ENCODE peak calls at places on chromosomes 11 and 22, in nine cellular contexts. C is A549, Z is lower leg skin, Y is uterus, V is sigmoid colon, T is transverse colon, F is adrenal gland, B is GM12878, R is IMR-90. E is an unnamed sample.

GRCh38 chr11:36469881-36470802 is 39.9 kb downstream of the TRAF6 start:
- DNase-seq in Y (no peak), V (no peak), F (no peak), Z (no peak), R (peak; percentile 74), C (no peak), B (no peak), T (no peak), E (no peak)

GRCh38 chr22:17580461-17581031 is 17.2 kb downstream of the SLC25A18 start:
- DNase-seq in C (no peak), Y (no peak), B (no peak), R (no peak), V (no peak), Z (no peak), F (no peak), T (no peak), E (no peak)

GRCh38 chr11:72220696-72221363 is 3.7 kb upstream of the INPPL1 start:
- DNase-seq in R (no peak), T (no peak), F (peak; percentile 20), B (no peak), C (no peak), Z (peak; percentile 63), Y (no peak), V (no peak), E (no peak)

GRCh38 chr11:83971063-83971462 is 684.9 kb upstream of the CCDC90B start:
- DNase-seq in R (peak; percentile 0), B (peak; percentile 11), T (no peak), V (no peak), F (peak; percentile 31), C (no peak), Z (no peak), Y (no peak), E (no peak)

GRCh38 chr22:48473202-48473601 is 1354.5 kb downstream of the BRD1 start:
- DNase-seq in B (no peak), T (no peak), Y (no peak), F (no peak), V (no peak), R (no peak), C (no peak), Z (peak; percentile 57), E (no peak)

GRCh38 chr11:6022954-6023353 is 7.6 kb downstream of the OR56A1 start:
- DNase-seq in T (no peak), V (no peak), Z (no peak), R (peak; percentile 43), F (peak; percentile 33), B (peak; percentile 5), Y (no peak), C (peak; percentile 13), E (no peak)

GRCh38 chr11:35303596-35304392 is 115.6 kb downstream of the SLC1A2 start:
- DNase-seq in B (no peak), Z (peak; percentile 92), Y (peak; percentile 77), R (peak; percentile 79), C (peak; percentile 55), T (peak; percentile 50), F (peak; percentile 51), V (peak; percentile 94), E (no peak)

GRCh38 chr11:63375434-63375833 is 5.8 kb downstream of the SLC22A9 start:
- DNase-seq in F (no peak), Z (no peak), B (no peak), Y (no peak), R (no peak), C (no peak), T (no peak), V (no peak), E (no peak)

GRCh38 chr11:2300936-2301630 is 635 bp downstream of the C11orf21 start:
- DNase-seq in V (no peak), R (no peak), C (no peak), T (no peak), F (no peak), Z (peak; percentile 84), Y (no peak), B (no peak), E (no peak)

GRCh38 chr11:16097543-16097942 is 258.8 kb downstream of the SOX6 start:
- DNase-seq in Y (no peak), R (no peak), V (no peak), F (no peak), B (no peak), Z (no peak), T (peak; percentile 10), C (no peak), E (no peak)

GRCh38 chr11:6061475-6061874 is 30.9 kb upstream of the OR56A1 start:
- DNase-seq in F (no peak), T (no peak), R (no peak), Y (no peak), Z (no peak), C (no peak), V (no peak), B (no peak), E (no peak)

GRCh38 chr11:8429483-8429882 is 164.5 kb downstream of the STK33 start:
- DNase-seq in B (no peak), F (no peak), V (no peak), Y (no peak), T (no peak), C (no peak), Z (no peak), R (no peak), E (no peak)

GRCh38 chr11:9573775-9574555 is 495 bp downstream of the WEE1 start:
- DNase-seq in C (peak; percentile 32), R (no peak), Z (peak; percentile 87), Y (peak; percentile 42), T (peak; percentile 32), F (no peak), B (no peak), V (no peak), E (no peak)

GRCh38 chr11:130554241-130555055 is 106.0 kb downstream of the ADAMTS15 start:
- DNase-seq in B (no peak), R (peak; percentile 44), Y (no peak), C (no peak), V (no peak), F (no peak), T (no peak), Z (no peak), E (no peak)

GRCh38 chr11:109798521-109798920 is 294.7 kb upstream of the ZC3H12C start:
- DNase-seq in F (no peak), Y (no peak), V (no peak), C (no peak), R (peak; percentile 5), T (no peak), B (no peak), Z (no peak), E (no peak)

GRCh38 chr11:46121328-46121723 is at the start of gene PHF21A:
- DNase-seq in B (no peak), C (peak; percentile 79), R (peak; percentile 93), Y (peak; percentile 91), V (peak; percentile 95), F (peak; percentile 91), T (peak; percentile 92), Z (peak; percentile 97), E (peak; percentile 93)

GRCh38 chr11:46119352-46120216 is 1.7 kb downstream of the PHF21A start:
- DNase-seq in C (no peak), T (peak; percentile 59), R (peak; percentile 74), B (no peak), V (peak; percentile 73), Z (no peak), Y (peak; percentile 51), F (peak; percentile 73), E (no peak)

GRCh38 chr11:46120361-46120710 is 918 bp downstream of the PHF21A start:
- DNase-seq in T (peak; percentile 29), Y (peak; percentile 40), B (no peak), V (peak; percentile 65), F (peak; percentile 43), R (no peak), C (peak; percentile 8), Z (no peak), E (no peak)

GRCh38 chr11:46121724-46122477 is 647 bp upstream of the PHF21A start:
- DNase-seq in R (peak; percentile 95), F (peak; percentile 85), Y (peak; percentile 77), C (peak; percentile 65), Z (peak; percentile 94), T (peak; percentile 85), V (peak; percentile 91), B (no peak), E (peak; percentile 62)

DNA sequence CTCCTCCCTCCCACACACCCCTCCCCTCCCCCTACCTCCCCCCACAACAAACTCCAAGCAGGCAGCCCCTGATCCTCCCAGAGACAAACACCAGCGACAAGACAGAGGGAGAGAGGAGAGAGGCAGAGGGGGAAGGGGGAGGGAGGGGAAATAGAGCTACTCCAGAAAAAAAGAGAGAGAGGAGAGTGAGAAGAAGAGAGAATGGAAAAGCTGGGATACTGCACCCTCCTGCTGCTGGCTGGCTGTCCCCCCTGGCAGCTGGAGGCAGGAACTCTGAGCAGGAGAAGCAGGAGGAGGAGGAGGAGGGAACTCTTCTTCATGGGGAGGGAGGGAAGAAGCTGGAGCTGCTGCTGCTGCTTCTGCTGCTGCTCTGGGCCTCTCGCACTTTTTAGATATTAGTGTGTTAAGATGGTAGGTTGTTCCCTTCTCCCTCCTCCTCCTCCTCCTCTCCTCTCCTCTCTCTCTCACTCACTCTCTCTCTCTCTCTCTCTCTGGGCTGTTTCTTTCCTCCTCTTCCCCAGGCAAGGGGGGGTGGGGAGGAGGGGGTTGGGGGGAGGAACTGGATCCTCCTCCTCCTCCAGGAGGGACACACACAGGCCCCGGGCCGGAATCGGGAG is 435 bp downstream of the PHF21A start:
- DNase-seq in F (peak; percentile 57), B (no peak), Z (no peak), C (peak; percentile 43), R (peak; percentile 78), Y (peak; percentile 52), T (peak; percentile 41), V (peak; percentile 80), E (peak; percentile 77)
- TF ChIP-seq POLR2A in F (no peak), B (no peak), Z (no peak), C (peak; percentile 38), R (no peak), Y (no peak), T (peak; percentile 31), V (peak; percentile 12), E (peak; percentile 18)

DNA sequence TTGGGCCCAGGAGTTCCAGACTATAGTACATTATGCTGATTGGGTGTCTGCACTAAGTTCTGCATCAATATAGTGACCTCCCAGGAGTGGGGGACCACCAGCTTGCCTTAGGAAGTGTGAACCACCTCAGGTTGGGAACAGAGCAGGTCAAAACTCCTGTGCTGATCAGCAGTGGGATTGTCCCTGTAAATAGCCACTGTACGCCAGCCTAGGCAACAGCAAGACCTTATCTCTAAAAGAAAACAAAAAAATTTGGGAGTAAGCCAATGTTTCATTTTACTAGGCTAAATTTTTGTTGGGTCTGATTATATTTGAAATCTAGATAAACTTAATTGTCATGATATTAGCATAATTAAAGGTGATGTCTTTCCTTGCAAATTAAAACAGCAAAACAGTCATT is 3.4 kb downstream of the DEPDC5 start:
- DNase-seq in Y (no peak), Z (no peak), R (no peak), F (no peak), T (no peak), V (no peak), C (no peak), B (no peak), E (no peak)
- TF ChIP-seq POLR2A in Y (no peak), Z (no peak), R (no peak), F (no peak), T (no peak), V (no peak), C (no peak), B (no peak), E (no peak)

GRCh38 chr11:85951428-85952107 is 96.4 kb downstream of the CCDC83 start:
- DNase-seq in C (no peak), Y (no peak), B (no peak), Z (no peak), V (no peak), T (no peak), F (no peak), R (no peak), E (no peak)
- TF ChIP-seq POLR2A in C (no peak), Y (no peak), B (no peak), Z (no peak), V (no peak), T (no peak), F (no peak), R (no peak), E (no peak)

GRCh38 chr11:44368886-44369285 is 58.9 kb upstream of the ALX4 start:
- DNase-seq in F (no peak), C (no peak), T (no peak), R (no peak), Y (no peak), B (no peak), V (no peak), Z (no peak), E (no peak)
- TF ChIP-seq POLR2A in F (no peak), C (no peak), T (no peak), R (no peak), Y (no peak), B (no peak), V (no peak), Z (no peak), E (no peak)